ENCODE peak calls at places on chromosomes 13 and 19, in five cellular contexts. K is upper lobe of right lung, R is heart left ventricle, P is adrenal gland, T is sigmoid colon. U is an unnamed sample.

GRCh38 chr19:35362261-35363000 is 4.2 kb downstream of the FFAR3 start:
- DNase-seq in T (no peak), P (peak; percentile 30), K (no peak), R (no peak), U (no peak)

GRCh38 chr19:44747739-44748425 is 626 bp upstream of the BCL3 start:
- DNase-seq in R (peak; percentile 79), T (peak; percentile 89), P (peak; percentile 88), K (peak; percentile 89), U (peak; percentile 51)

GRCh38 chr19:39927076-39927475 is 7.4 kb downstream of the FCGBP start:
- DNase-seq in P (no peak), T (no peak), K (no peak), R (no peak), U (no peak)

GRCh38 chr19:45913874-45914830 is at the start of gene NANOS2:
- DNase-seq in P (no peak), K (no peak), R (no peak), T (no peak), U (no peak)

GRCh38 chr19:10226376-10227214 is 4.5 kb downstream of the S1PR2 start:
- DNase-seq in P (peak; percentile 77), K (peak; percentile 75), T (peak; percentile 96), R (peak; percentile 65), U (peak; percentile 54)

GRCh38 chr13:40781717-40782116 is 7.7 kb upstream of the SLC25A15 start:
- DNase-seq in R (no peak), K (no peak), T (no peak), P (no peak), U (no peak)

GRCh38 chr13:34772881-34773280 is 169.2 kb upstream of the NBEA start:
- DNase-seq in K (no peak), P (no peak), R (no peak), T (no peak), U (no peak)

GRCh38 chr13:32650705-32651311 is 64.6 kb downstream of the PDS5B start:
- DNase-seq in P (peak; percentile 80), T (no peak), R (peak; percentile 41), K (no peak), U (peak; percentile 49)

GRCh38 chr19:57559008-57559403 is 657 bp downstream of the ZNF550 start:
- DNase-seq in T (no peak), K (no peak), P (peak; percentile 57), R (peak; percentile 29), U (no peak)

GRCh38 chr13:107767119-107767518 is 448.2 kb downstream of the LIG4 start:
- DNase-seq in P (peak; percentile 70), K (no peak), R (no peak), T (no peak), U (no peak)

GRCh38 chr13:94256671-94257070 is 222.8 kb downstream of the DCT start:
- DNase-seq in P (no peak), K (no peak), T (no peak), R (no peak), U (no peak)

GRCh38 chr19:56839665-56840451 is 668 bp downstream of the PEG3 start:
- DNase-seq in K (peak; percentile 88), R (peak; percentile 93), P (peak; percentile 99), T (peak; percentile 99), U (no peak)

GRCh38 chr19:15195987-15196682 is 4.7 kb downstream of the NOTCH3 start:
- DNase-seq in P (no peak), R (no peak), T (no peak), K (peak; percentile 92), U (no peak)

GRCh38 chr13:32419862-32420261 is 8.1 kb downstream of the N4BP2L1 start:
- DNase-seq in T (no peak), R (no peak), P (no peak), K (no peak), U (no peak)

GRCh38 chr13:100203696-100204367 is 114.9 kb downstream of the PCCA start:
- DNase-seq in T (no peak), P (no peak), K (no peak), R (no peak), U (peak; percentile 86)

GRCh38 chr13:33536639-33537425 is 251.3 kb upstream of the STARD13 start:
- DNase-seq in P (no peak), R (no peak), K (no peak), T (no peak), U (peak; percentile 63)

GRCh38 chr13:104301216-104301975 is 1235.2 kb upstream of the SLC10A2 start:
- DNase-seq in K (no peak), R (no peak), T (no peak), P (no peak), U (peak; percentile 22)

GRCh38 chr13:37870895-37871550 is 1.5 kb upstream of the TRPC4 start:
- DNase-seq in P (no peak), K (no peak), R (no peak), T (no peak), U (peak; percentile 80)

GRCh38 chr19:51271015-51271600 is 20.2 kb downstream of the SIGLECL1 start:
- DNase-seq in R (no peak), T (no peak), P (peak; percentile 53), K (no peak), U (no peak)

GRCh38 chr13:31119966-31120733 is 41.6 kb downstream of the HSPH1 start:
- DNase-seq in K (no peak), R (no peak), T (no peak), P (no peak), U (no peak)

GRCh38 chr13:54356849-54357248 is 1328.2 kb downstream of the OLFM4 start:
- DNase-seq in R (no peak), K (no peak), T (no peak), P (no peak), U (no peak)

GRCh38 chr19:41913476-41914190 is 14.6 kb downstream of the ERFL start:
- DNase-seq in R (no peak), K (no peak), P (no peak), T (no peak), U (no peak)
- H3K4me3 ChIP-seq in R (no peak overlapping the region), K (no peak overlapping the region), P (no peak overlapping the region), T (no peak overlapping the region), U (no peak overlapping the region)

GRCh38 chr19:12788682-12789097 is 2.6 kb upstream of the JUNB start:
- DNase-seq in P (peak; percentile 92), R (peak; percentile 91), K (peak; percentile 91), T (peak; percentile 94), U (no peak)
- TF ChIP-seq CTCF in P (no peak), R (no peak), K (no peak), T (no peak), U (no peak)

DNA sequence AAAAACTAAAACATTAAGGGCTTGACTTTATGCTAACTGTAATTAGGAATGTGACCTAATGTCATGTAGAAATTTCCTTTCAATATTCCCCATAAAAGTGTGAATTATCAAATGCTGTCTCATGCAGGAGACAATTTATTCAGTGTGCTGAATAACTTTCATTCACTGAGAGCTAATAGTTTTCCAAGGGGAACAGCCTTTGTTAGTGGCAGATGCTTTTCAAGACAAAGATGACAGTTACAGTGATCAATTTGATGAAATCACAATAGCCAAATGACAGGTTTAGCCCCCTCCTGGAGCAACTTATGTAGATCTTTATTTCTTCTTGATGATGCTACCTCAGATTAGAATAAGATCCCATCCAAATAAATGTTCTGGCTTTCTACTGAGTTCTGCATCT is 275.5 kb downstream of the ITGBL1 start:
- DNase-seq in T (no peak), P (no peak), K (no peak), R (no peak), U (no peak)
- H3K4me1 ChIP-seq in T (no peaks in the 10 kb centered on the region), P (no peaks in the 10 kb centered on the region), K (no peaks in the 10 kb centered on the region), R (no peaks in the 10 kb centered on the region), U (no peaks in the 10 kb centered on the region)

DNA sequence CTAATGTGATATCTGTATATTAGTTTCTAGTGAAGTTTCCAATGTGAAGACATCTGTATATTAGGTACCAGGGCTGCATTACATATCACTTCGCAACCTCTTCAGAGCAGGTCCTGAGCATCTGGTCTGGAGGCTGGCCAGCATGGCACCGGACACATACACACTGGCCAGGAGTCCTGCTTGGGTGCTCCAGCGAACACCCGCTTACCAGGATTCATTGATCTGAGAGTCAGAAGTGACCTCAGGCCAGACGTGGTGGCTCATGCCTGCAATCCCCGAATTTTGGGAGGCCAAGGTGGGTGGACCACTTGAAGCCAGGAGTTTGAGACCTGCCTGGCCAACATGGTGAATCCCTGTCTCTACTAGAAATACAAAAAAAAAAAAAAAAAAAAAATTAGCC is 93.0 kb upstream of the IRS2 start:
- DNase-seq in T (no peak), R (no peak), K (no peak), P (no peak), U (no peak)
- H3K4me3 ChIP-seq in T (no peak overlapping the region), R (no peak overlapping the region), K (no peak overlapping the region), P (no peak overlapping the region), U (no peak overlapping the region)

GRCh38 chr19:18522124-18522861 is 423 bp upstream of the ELL start:
- DNase-seq in P (peak; percentile 100), R (peak; percentile 100), T (peak; percentile 100), K (peak; percentile 100), U (peak; percentile 99)
- TF ChIP-seq CTCF in P (no peak), R (no peak), T (no peak), K (peak; percentile 38), U (no peak)

DNA sequence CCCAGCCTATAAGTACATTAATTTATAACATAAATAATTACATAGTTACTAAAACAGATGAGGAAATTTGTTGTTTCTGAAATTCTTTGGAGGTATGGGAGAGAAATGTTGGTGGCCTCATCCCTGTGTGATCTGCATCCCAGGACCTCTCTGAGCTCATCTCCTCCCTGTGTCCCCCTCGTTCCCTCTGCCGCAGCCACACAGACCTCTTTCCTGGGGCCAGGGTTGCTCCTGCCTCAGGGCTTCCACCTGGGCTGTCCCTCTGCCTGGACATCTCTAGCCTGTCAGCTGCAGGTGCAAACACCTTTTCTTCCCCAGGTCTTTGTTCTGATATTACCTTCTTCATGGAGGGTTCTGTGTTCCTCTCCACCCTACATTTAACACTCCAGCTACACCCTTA is 3.9 kb downstream of the ZNF766 start:
- DNase-seq in P (no peak), K (no peak), R (no peak), T (no peak), U (no peak)
- H3K4me1 ChIP-seq in P (peaks cover 23% of the 10 kb centered on the region), K (peaks cover 23% of the 10 kb centered on the region), R (peaks cover 21% of the 10 kb centered on the region), T (peaks cover 26% of the 10 kb centered on the region), U (no peaks in the 10 kb centered on the region)

GRCh38 chr13:46982856-46983582 is 86.2 kb upstream of the HTR2A start:
- DNase-seq in T (no peak), P (no peak), K (no peak), R (no peak), U (no peak)

GRCh38 chr13:46983881-46984280 is 87.0 kb upstream of the HTR2A start:
- DNase-seq in K (no peak), R (no peak), T (no peak), P (no peak), U (no peak)
- H3K4me3 ChIP-seq in K (no peak overlapping the region), R (no peak overlapping the region), T (no peak overlapping the region), P (no peak overlapping the region), U (no peak overlapping the region)

U was measured in astrocyte.